ENCODE peak calls at places on chromosome 12, in four cellular contexts. S, F, K and D are unnamed samples.

GRCh38 chr12:82132390-82132789 is 225.8 kb downstream of the CCDC59 start:
- DNase-seq in K (no peak), S (no peak), F (no peak), D (no peak)

GRCh38 chr12:25725874-25726273 is 172.8 kb upstream of the LMNTD1 start:
- DNase-seq in K (no peak), S (peak), F (no peak), D (no peak)

GRCh38 chr12:17381211-17381610 is 708.8 kb downstream of the RERGL start:
- DNase-seq in K (no peak), S (no peak), F (no peak), D (no peak)

GRCh38 chr12:116201359-116201758 is 76.1 kb downstream of the MED13L start:
- DNase-seq in S (no peak), K (no peak), F (no peak), D (no peak)

GRCh38 chr12:94150483-94151225 is 2.3 kb downstream of the PLXNC1 start:
- DNase-seq in S (no peak), F (no peak), K (peak), D (no peak)

GRCh38 chr12:114238808-114239207 is 167.1 kb downstream of the TBX5 start:
- DNase-seq in K (no peak), F (peak), S (no peak), D (no peak)

GRCh38 chr12:63802012-63802608 is 22.4 kb downstream of the RXYLT1 start:
- DNase-seq in F (peak), S (no peak), K (no peak), D (no peak)

GRCh38 chr12:58915634-58916033 is 4.7 kb downstream of the LRIG3 start:
- DNase-seq in K (no peak), F (no peak), S (peak), D (no peak)

GRCh38 chr12:53324113-53324778 is 2.8 kb upstream of the AAAS start:
- DNase-seq in F (no peak), S (no peak), K (peak), D (no peak)

GRCh38 chr12:67472551-67472950 is 176.0 kb upstream of the DYRK2 start:
- DNase-seq in S (no peak), F (no peak), K (no peak), D (no peak)

GRCh38 chr12:81296556-81297305 is 218.9 kb downstream of the ACSS3 start:
- DNase-seq in S (peak), F (peak), K (no peak), D (no peak)

GRCh38 chr12:121789800-121790748 is 3.4 kb downstream of the RHOF start:
- DNase-seq in S (no peak), F (no peak), K (peak), D (no peak)

GRCh38 chr12:42767326-42767954 is 177.9 kb upstream of the PRICKLE1 start:
- DNase-seq in F (no peak), K (no peak), S (no peak), D (no peak)

GRCh38 chr12:106058256-106059182 is 80.2 kb downstream of the NUAK1 start:
- DNase-seq in K (no peak), S (peak), F (no peak), D (no peak)

GRCh38 chr12:69726922-69727321 is 11.7 kb upstream of the RAB3IP start:
- DNase-seq in K (no peak), S (no peak), F (no peak), D (no peak)

GRCh38 chr12:45220366-45220931 is 4.6 kb downstream of the ANO6 start:
- DNase-seq in F (no peak), S (no peak), K (no peak), D (no peak)

GRCh38 chr12:130761537-130762318 is 45.6 kb upstream of the RIMBP2 start:
- DNase-seq in F (peak), K (peak), S (peak), D (no peak)

GRCh38 chr12:82937151-82937550 is 250.4 kb downstream of the TMTC2 start:
- DNase-seq in S (no peak), K (no peak), F (no peak), D (no peak)

GRCh38 chr12:24062642-24063245 is 113.3 kb upstream of the SOX5 start:
- DNase-seq in F (no peak), K (no peak), S (no peak), D (no peak)